ENCODE peak calls at places on chromosomes 6 and 20, in ten cellular contexts. N is sciatic nerve; J is fibroblast of lung; Z is amniotic stem cell; V is CD4-positive, alpha-beta T cell; W is occipital lobe; Y is NCI-H2081; U is endothelial cell; A is neuronal stem cell; O is ovary. F is an unnamed sample.

GRCh38 chr6:98824163-98824906 is 10.0 kb upstream of the POU3F2 start:
- DNase-seq in Z (no peak), Y (no peak), V (no peak), N (no peak), O (no peak), J (no peak), U (peak), W (peak), A (peak), F (no peak)

GRCh38 chr20:53757472-53757913 is 163.9 kb upstream of the ZNF217 start:
- DNase-seq in V (no peak), Z (no peak), Y (no peak), A (no peak), J (no peak), N (no peak), W (no peak), O (no peak), U (no peak), F (no peak)

GRCh38 chr6:48744948-48745347 is 634.0 kb upstream of the PTCHD4 start:
- DNase-seq in O (no peak), J (peak), N (no peak), A (no peak), W (no peak), U (no peak), V (no peak), Y (no peak), Z (no peak), F (no peak)

GRCh38 chr20:57384486-57384885 is 6.7 kb upstream of the RBM38 start:
- DNase-seq in W (no peak), J (no peak), U (no peak), Z (no peak), Y (no peak), A (no peak), V (no peak), O (no peak), N (no peak), F (no peak)

GRCh38 chr20:49343246-49343645 is 65.4 kb upstream of the ZNFX1 start:
- DNase-seq in O (no peak), Z (no peak), A (no peak), V (no peak), N (no peak), U (no peak), W (no peak), J (no peak), Y (no peak), F (no peak)

GRCh38 chr6:145023116-145023726 is 712.1 kb downstream of the EPM2A start:
- DNase-seq in J (no peak), U (no peak), W (no peak), Y (no peak), O (no peak), N (no peak), Z (no peak), V (no peak), A (no peak), F (no peak)

GRCh38 chr6:44264154-44265002 is 973 bp downstream of the NFKBIE start:
- DNase-seq in Z (no peak), A (no peak), V (peak), W (no peak), U (peak), Y (no peak), J (no peak), N (no peak), O (no peak), F (no peak)

GRCh38 chr20:43191946-43192847 is 2.5 kb upstream of the PTPRT start:
- DNase-seq in N (no peak), A (no peak), Z (no peak), W (no peak), J (no peak), V (no peak), Y (no peak), O (no peak), U (peak), F (no peak)

GRCh38 chr6:152959333-152959732 is 23.5 kb downstream of the FBXO5 start:
- DNase-seq in Y (no peak), N (no peak), V (no peak), J (no peak), Z (no peak), A (no peak), U (no peak), O (no peak), W (no peak), F (no peak)

GRCh38 chr20:52959125-52959524 is 13.0 kb upstream of the TSHZ2 start:
- DNase-seq in N (no peak), W (no peak), O (no peak), Z (no peak), U (no peak), J (peak), V (no peak), A (no peak), Y (peak), F (no peak)

GRCh38 chr6:132466952-132467351 is 46.0 kb downstream of the STX7 start:
- DNase-seq in W (no peak), U (no peak), A (no peak), Z (no peak), N (no peak), V (no peak), O (no peak), J (peak), Y (no peak), F (peak)

GRCh38 chr6:116465246-116465645 is 4.1 kb downstream of the CALHM6 start:
- DNase-seq in J (no peak), Z (no peak), W (no peak), V (no peak), N (no peak), Y (no peak), U (no peak), A (no peak), O (no peak), F (no peak)

GRCh38 chr6:66421570-66421969 is 714.5 kb upstream of the EYS start:
- DNase-seq in U (peak), Y (no peak), W (no peak), N (no peak), O (no peak), A (no peak), V (no peak), Z (no peak), J (peak), F (no peak)

GRCh38 chr20:4848041-4848440 is 126.3 kb downstream of the PRND start:
- DNase-seq in Y (no peak), U (no peak), J (no peak), V (no peak), A (no peak), W (no peak), N (no peak), O (no peak), Z (no peak), F (no peak)

GRCh38 chr6:3867616-3868502 is 18.7 kb downstream of the FAM50B start:
- DNase-seq in N (no peak), W (no peak), O (no peak), A (no peak), V (no peak), U (no peak), Y (no peak), Z (peak), J (peak), F (peak)

GRCh38 chr6:116397960-116398359 is 27.2 kb downstream of the DSE start:
- DNase-seq in A (no peak), Z (no peak), N (no peak), W (no peak), V (no peak), Y (no peak), O (no peak), U (no peak), J (peak), F (no peak)

GRCh38 chr20:56848561-56848960 is 219.5 kb downstream of the TFAP2C start:
- DNase-seq in W (no peak), J (no peak), V (no peak), A (no peak), N (no peak), U (no peak), Y (no peak), O (no peak), Z (no peak), F (no peak)

GRCh38 chr6:64838726-64839125 is 868.3 kb downstream of the EYS start:
- DNase-seq in Z (no peak), A (no peak), U (no peak), O (no peak), Y (peak), W (no peak), J (peak), N (no peak), V (no peak), F (no peak)

GRCh38 chr20:438581-439469 is 23.5 kb downstream of the TBC1D20 start:
- DNase-seq in V (peak), Z (no peak), A (no peak), Y (no peak), N (peak), U (no peak), J (no peak), O (no peak), W (no peak), F (no peak)

GRCh38 chr6:86357877-86358276 is 579.5 kb upstream of the HTR1E start:
- DNase-seq in W (no peak), O (no peak), A (peak), N (no peak), U (no peak), Y (no peak), J (no peak), Z (no peak), V (no peak), F (no peak)

GRCh38 chr20:50061151-50062005 is 51.6 kb downstream of the UBE2V1 start:
- DNase-seq in Z (no peak), U (no peak), N (no peak), J (no peak), A (no peak), O (no peak), W (no peak), Y (no peak), V (no peak), F (no peak)

GRCh38 chr20:60921021-60921622 is 330.9 kb upstream of the CDH4 start:
- DNase-seq in J (no peak), O (peak), Y (no peak), N (no peak), W (no peak), Z (no peak), A (no peak), U (no peak), V (no peak), F (no peak)

GRCh38 chr20:50478162-50479036 is 31.8 kb upstream of the PTPN1 start:
- DNase-seq in Y (peak), O (peak), Z (no peak), U (peak), N (peak), A (peak), J (peak), W (no peak), V (peak), F (no peak)

GRCh38 chr6:43570876-43571441 is 4.9 kb downstream of the XPO5 start:
- DNase-seq in N (no peak), U (no peak), J (peak), Z (no peak), A (no peak), W (no peak), Y (no peak), V (no peak), O (no peak), F (peak)

GRCh38 chr6:89462503-89462902 is 29.6 kb downstream of the ANKRD6 start:
- DNase-seq in Y (no peak), U (no peak), W (no peak), N (no peak), Z (no peak), J (no peak), V (no peak), O (no peak), A (no peak), F (no peak)

GRCh38 chr6:52548353-52548713 is 28.5 kb downstream of the TRAM2 start:
- DNase-seq in O (no peak), J (no peak), W (no peak), Y (no peak), V (no peak), N (no peak), U (no peak), Z (no peak), A (no peak), F (no peak)

GRCh38 chr6:26033942-26034354 is 53.3 kb upstream of the HFE start:
- DNase-seq in U (no peak), N (no peak), W (no peak), Z (no peak), O (peak), V (no peak), Y (no peak), J (no peak), A (no peak), F (no peak)

GRCh38 chr20:41733151-41733550 is 115.0 kb upstream of the CHD6 start:
- DNase-seq in Z (no peak), V (no peak), O (no peak), W (no peak), Y (no peak), J (no peak), A (no peak), U (no peak), N (no peak), F (no peak)

GRCh38 chr6:166739655-166740318 is 112.7 kb upstream of the RPS6KA2 start:
- DNase-seq in W (no peak), A (no peak), U (no peak), Z (no peak), Y (no peak), V (no peak), J (no peak), O (no peak), N (no peak), F (no peak)

GRCh38 chr6:139029470-139030210 is 1.1 kb downstream of the ABRACL start:
- DNase-seq in U (peak), W (no peak), Z (peak), A (peak), Y (peak), N (peak), O (peak), J (peak), V (no peak), F (no peak)

GRCh38 chr6:27694547-27694874 is 217.7 kb downstream of the OR2B2 start:
- DNase-seq in V (no peak), W (no peak), Y (no peak), Z (no peak), A (no peak), N (no peak), O (no peak), J (no peak), U (no peak), F (no peak)

GRCh38 chr6:13404115-13404891 is 76.0 kb upstream of the TBC1D7 start:
- DNase-seq in O (no peak), N (no peak), W (no peak), Z (no peak), V (no peak), U (no peak), Y (no peak), A (no peak), J (peak), F (no peak)

GRCh38 chr6:30097902-30098606 is 14.8 kb downstream of the TRIM31 start:
- DNase-seq in N (no peak), V (no peak), U (no peak), Y (no peak), O (no peak), J (no peak), A (no peak), W (no peak), Z (no peak), F (no peak)

GRCh38 chr6:75204959-75205775 is 686 bp downstream of the COL12A1 start:
- DNase-seq in O (peak), V (no peak), Z (peak), N (peak), J (peak), A (peak), Y (no peak), W (peak), U (peak), F (no peak)

GRCh38 chr6:26121141-26122004 is 34.1 kb downstream of the HFE start:
- DNase-seq in Z (no peak), W (no peak), U (no peak), O (no peak), Y (no peak), V (no peak), A (no peak), J (peak), N (no peak), F (no peak)

GRCh38 chr20:49979030-49979832 is 3.5 kb upstream of the SNAI1 start:
- DNase-seq in A (peak), V (peak), O (peak), J (no peak), W (peak), N (no peak), Z (no peak), Y (peak), U (peak), F (no peak)

GRCh38 chr20:58100731-58101356 is 127.6 kb downstream of the ANKRD60 start:
- DNase-seq in O (no peak), Z (no peak), N (no peak), A (no peak), U (no peak), V (no peak), Y (no peak), W (no peak), J (no peak), F (no peak)

GRCh38 chr20:62598761-62599194 is 43.5 kb upstream of the SLCO4A1 start:
- DNase-seq in U (no peak), V (no peak), W (no peak), A (no peak), Z (no peak), N (no peak), J (no peak), O (no peak), Y (no peak), F (no peak)